ENCODE peak calls at places on chromosomes 6 and 20, in seven cellular contexts. D is COR-L47; X is AG04449; V is NCI-H2081; P is activated T-helper 1 cell treated with anti-CD3 and anti-CD28 coated beads, Interleukin-2, amount 50 U/mL, for 16 hours; W is occipital lobe; B is GM04504. Y is an unnamed sample.

GRCh38 chr6:157024745-157025144 is 247.6 kb downstream of the ARID1B start:
- DNase-seq in D (no peak), W (no peak), V (no peak), X (no peak), P (no peak), B (no peak), Y (no peak)

GRCh38 chr6:169452117-169452868 is 198.6 kb upstream of the THBS2 start:
- DNase-seq in D (no peak), V (no peak), X (no peak), B (peak), W (peak), P (no peak), Y (no peak)

GRCh38 chr6:88629838-88630462 is 333.5 kb downstream of the RNGTT start:
- DNase-seq in P (no peak), D (peak), V (peak), W (peak), B (no peak), X (no peak), Y (no peak)

GRCh38 chr6:23412770-23413169 is 713.2 kb upstream of the NRSN1 start:
- DNase-seq in X (no peak), P (no peak), B (no peak), V (no peak), D (no peak), W (no peak), Y (no peak)

GRCh38 chr6:160943997-160944396 is 47.6 kb upstream of the MAP3K4 start:
- DNase-seq in V (no peak), P (no peak), W (no peak), B (no peak), D (no peak), X (no peak), Y (no peak)

GRCh38 chr6:137623293-137623692 is 129.1 kb upstream of the OLIG3 start:
- DNase-seq in W (no peak), P (no peak), V (no peak), B (no peak), D (no peak), X (no peak), Y (no peak)

GRCh38 chr6:113936093-113936934 is 34.6 kb downstream of the HDAC2 start:
- DNase-seq in V (peak), X (peak), B (peak), P (no peak), W (no peak), D (peak), Y (no peak)

GRCh38 chr6:23073851-23074250 is 504.5 kb downstream of the HDGFL1 start:
- DNase-seq in W (no peak), B (no peak), P (no peak), D (no peak), V (no peak), X (no peak), Y (no peak)

GRCh38 chr6:121451250-121451649 is 15.8 kb downstream of the GJA1 start:
- DNase-seq in W (no peak), V (no peak), D (no peak), X (no peak), P (no peak), B (no peak), Y (no peak)

GRCh38 chr6:162627362-162627761 is 100.2 kb downstream of the PRKN start:
- DNase-seq in X (no peak), D (no peak), B (no peak), W (no peak), V (no peak), P (no peak), Y (no peak)

GRCh38 chr6:71473908-71474307 is 185.3 kb downstream of the OGFRL1 start:
- DNase-seq in V (no peak), W (no peak), P (no peak), D (no peak), B (peak), X (peak), Y (no peak)

GRCh38 chr6:19342616-19343015 is 494.6 kb upstream of the ID4 start:
- DNase-seq in D (no peak), X (no peak), W (no peak), P (no peak), B (no peak), V (no peak), Y (no peak)

GRCh38 chr6:44464051-44464450 is 76.5 kb downstream of the CDC5L start:
- DNase-seq in D (no peak), W (no peak), V (no peak), P (no peak), X (no peak), B (no peak), Y (no peak)

GRCh38 chr6:25928562-25929324 is 1.7 kb downstream of the SLC17A2 start:
- DNase-seq in X (no peak), B (no peak), D (no peak), W (no peak), V (no peak), P (no peak), Y (no peak)

GRCh38 chr6:42901538-42901957 is 14.3 kb upstream of the PTCRA start:
- DNase-seq in W (peak), D (peak), V (peak), X (no peak), B (peak), P (peak), Y (peak)

GRCh38 chr6:123925360-123925759 is 121.7 kb downstream of the NKAIN2 start:
- DNase-seq in W (no peak), X (no peak), P (no peak), V (no peak), D (no peak), B (no peak), Y (no peak)

GRCh38 chr6:17628873-17629272 is 28.8 kb downstream of the FAM8A1 start:
- DNase-seq in V (no peak), D (no peak), W (no peak), P (no peak), B (no peak), X (no peak), Y (no peak)

GRCh38 chr6:116572162-116572561 is 858 bp downstream of the RWDD1 start:
- DNase-seq in P (no peak), X (no peak), W (no peak), V (no peak), D (no peak), B (no peak), Y (no peak)

GRCh38 chr6:138987299-138987642 is 782 bp downstream of the REPS1 start:
- DNase-seq in W (no peak), V (no peak), D (no peak), B (no peak), P (no peak), X (no peak), Y (no peak)

GRCh38 chr20:47521059-47521808 is 19.5 kb downstream of the NCOA3 start:
- DNase-seq in P (no peak), B (no peak), V (no peak), D (no peak), X (no peak), W (no peak), Y (no peak)

GRCh38 chr6:97110626-97111025 is 172.4 kb downstream of the MMS22L start:
- DNase-seq in B (no peak), W (no peak), P (no peak), V (no peak), X (no peak), D (no peak), Y (no peak)

GRCh38 chr6:150142657-150143501 is at the start of gene PPP1R14C:
- DNase-seq in B (no peak), D (no peak), X (no peak), W (peak), V (no peak), P (no peak), Y (no peak)

GRCh38 chr6:109892451-109893435 is 85.4 kb upstream of the GPR6 start:
- DNase-seq in W (no peak), P (no peak), B (no peak), V (peak), D (peak), X (no peak), Y (no peak)

GRCh38 chr6:106927531-106928398 is 46.8 kb downstream of the CD24 start:
- DNase-seq in B (no peak), V (no peak), D (no peak), W (no peak), X (no peak), P (no peak), Y (no peak)

GRCh38 chr6:167501831-167502385 is 177.0 kb downstream of the TTLL2 start:
- DNase-seq in P (no peak), B (no peak), V (no peak), W (no peak), D (no peak), X (no peak), Y (no peak)

GRCh38 chr6:45473121-45473967 is 95.6 kb upstream of the SUPT3H start:
- DNase-seq in B (no peak), W (no peak), V (no peak), D (no peak), X (no peak), P (no peak), Y (no peak)

GRCh38 chr20:23939063-23939462 is 49.5 kb downstream of the GGTLC1 start:
- DNase-seq in X (no peak), V (no peak), W (no peak), B (no peak), D (no peak), P (no peak), Y (no peak)

GRCh38 chr6:137277971-137278602 is 58.9 kb upstream of the IFNGR1 start:
- DNase-seq in V (no peak), X (peak), D (no peak), W (no peak), P (no peak), B (peak), Y (no peak)

GRCh38 chr6:166488081-166488685 is 98.3 kb downstream of the RAMACL start:
- DNase-seq in D (no peak), P (peak), B (no peak), X (no peak), W (no peak), V (no peak), Y (peak)

GRCh38 chr20:23165307-23165750 is 79.2 kb upstream of the CD93 start:
- DNase-seq in P (no peak), W (no peak), B (no peak), V (no peak), D (no peak), X (no peak), Y (no peak)

GRCh38 chr6:30075094-30075986 is at the start of gene RNF39:
- DNase-seq in B (no peak), X (no peak), V (no peak), W (no peak), P (no peak), D (no peak), Y (no peak)

GRCh38 chr6:102051001-102051400 is 657.5 kb downstream of the GRIK2 start:
- DNase-seq in P (no peak), W (no peak), V (no peak), B (no peak), D (no peak), X (no peak), Y (no peak)

GRCh38 chr6:154432533-154433476 is 76.2 kb upstream of the IPCEF1 start:
- DNase-seq in B (no peak), V (no peak), P (no peak), D (no peak), X (no peak), W (no peak), Y (no peak)

GRCh38 chr6:169866668-169867521 is 115.5 kb downstream of the ERMARD start:
- DNase-seq in D (no peak), X (no peak), V (no peak), P (no peak), W (no peak), B (no peak), Y (no peak)

GRCh38 chr6:166005846-166006592 is 161.6 kb downstream of the TBXT start:
- DNase-seq in X (peak), D (no peak), B (no peak), P (no peak), W (peak), V (no peak), Y (peak)

GRCh38 chr20:40081653-40082052 is 607.4 kb downstream of the MAFB start:
- DNase-seq in V (no peak), B (no peak), D (no peak), X (no peak), W (no peak), P (no peak), Y (no peak)

GRCh38 chr6:128336436-128337095 is 183.8 kb downstream of the PTPRK start:
- DNase-seq in B (no peak), X (no peak), V (no peak), D (no peak), W (no peak), P (no peak), Y (no peak)

GRCh38 chr6:40353197-40353966 is 233.8 kb downstream of the LRFN2 start:
- DNase-seq in B (no peak), X (no peak), W (no peak), V (no peak), D (no peak), P (no peak), Y (no peak)

Y was measured in anterior cingulate cortex.